ENCODE peak calls at places on chromosome 21, in four cellular contexts. One of them, this sample, is unnamed.

GRCh38 chr21:27677547-27677946 is 710.7 kb upstream of the ADAMTS5 start:
- DNase-seq in GM23338: no peak
- DNase-seq in K562: no peak
- DNase-seq in GM12878: no peak
- DNase-seq in this sample: no peak

GRCh38 chr21:18070392-18070791 is 174.2 kb upstream of the CHODL start:
- DNase-seq in GM23338: no peak
- DNase-seq in K562: no peak
- DNase-seq in GM12878: no peak
- DNase-seq in this sample: no peak

GRCh38 chr21:28875078-28875477 is 117.6 kb downstream of the LTN1 start:
- DNase-seq in GM23338: no peak
- DNase-seq in K562: no peak
- DNase-seq in GM12878: no peak
- DNase-seq in this sample: no peak

GRCh38 chr21:14306143-14306907 is 76.6 kb downstream of the HSPA13 start:
- DNase-seq in GM23338: no peak
- DNase-seq in K562: no peak
- DNase-seq in GM12878: no peak
- DNase-seq in this sample: peak

GRCh38 chr21:16536661-16537359 is 807.0 kb downstream of the USP25 start:
- DNase-seq in GM23338: no peak
- DNase-seq in K562: no peak
- DNase-seq in GM12878: no peak
- DNase-seq in this sample: no peak

GRCh38 chr21:37849703-37850102 is 66.6 kb downstream of the KCNJ6 start:
- DNase-seq in GM23338: peak
- DNase-seq in K562: no peak
- DNase-seq in GM12878: no peak
- DNase-seq in this sample: no peak

GRCh38 chr21:43810505-43811261 is 21.3 kb downstream of the RRP1 start:
- DNase-seq in GM23338: peak
- DNase-seq in K562: peak
- DNase-seq in GM12878: peak
- DNase-seq in this sample: peak

GRCh38 chr21:20720623-20721022 is 277.6 kb upstream of the NCAM2 start:
- DNase-seq in GM23338: no peak
- DNase-seq in K562: no peak
- DNase-seq in GM12878: no peak
- DNase-seq in this sample: no peak

GRCh38 chr21:46549650-46550049 is 55.2 kb downstream of the S100B start:
- DNase-seq in GM23338: no peak
- DNase-seq in K562: no peak
- DNase-seq in GM12878: no peak
- DNase-seq in this sample: no peak

GRCh38 chr21:30268608-30269197 is 14.0 kb downstream of the KRTAP24-1 start:
- DNase-seq in GM23338: peak
- DNase-seq in K562: peak
- DNase-seq in GM12878: no peak
- DNase-seq in this sample: no peak

GRCh38 chr21:43761886-43762285 is 14.2 kb downstream of the CSTB start:
- DNase-seq in GM23338: no peak
- DNase-seq in K562: no peak
- DNase-seq in GM12878: no peak
- DNase-seq in this sample: no peak

GRCh38 chr21:29613021-29613420 is 314.3 kb downstream of the BACH1 start:
- DNase-seq in GM23338: no peak
- DNase-seq in K562: peak
- DNase-seq in GM12878: no peak
- DNase-seq in this sample: no peak

GRCh38 chr21:16908087-16908486 is 604.8 kb upstream of the CXADR start:
- DNase-seq in GM23338: no peak
- DNase-seq in K562: no peak
- DNase-seq in GM12878: no peak
- DNase-seq in this sample: no peak

GRCh38 chr21:41045534-41046268 is 122.3 kb upstream of the BACE2 start:
- DNase-seq in GM23338: peak
- DNase-seq in K562: peak
- DNase-seq in GM12878: no peak
- DNase-seq in this sample: peak
- TF ChIP-seq JUNB in GM23338: no peak
- TF ChIP-seq JUNB in K562: no peak
- TF ChIP-seq JUNB in GM12878: no peak
- TF ChIP-seq JUNB in this sample: no peak

GRCh38 chr21:25560151-25560783 is 47.0 kb downstream of the MRPL39 start:
- DNase-seq in GM23338: no peak
- DNase-seq in K562: no peak
- DNase-seq in GM12878: no peak
- DNase-seq in this sample: no peak
- H3K4me3 ChIP-seq in GM23338: no peak
- H3K4me3 ChIP-seq in K562: no peak
- H3K4me3 ChIP-seq in GM12878: peak
- H3K4me3 ChIP-seq in this sample: no peak

GRCh38 chr21:45162115-45162514 is 87.7 kb downstream of the ADARB1 start:
- DNase-seq in GM23338: no peak
- DNase-seq in K562: no peak
- DNase-seq in GM12878: no peak
- DNase-seq in this sample: no peak

GRCh38 chr21:45158491-45159423 is 84.4 kb downstream of the ADARB1 start:
- DNase-seq in GM23338: no peak
- DNase-seq in K562: no peak
- DNase-seq in GM12878: no peak
- DNase-seq in this sample: no peak

GRCh38 chr21:45163413-45164123 is 89.2 kb downstream of the ADARB1 start:
- DNase-seq in GM23338: no peak
- DNase-seq in K562: no peak
- DNase-seq in GM12878: no peak
- DNase-seq in this sample: no peak

GRCh38 chr21:45162809-45163208 is 88.4 kb downstream of the ADARB1 start:
- DNase-seq in GM23338: no peak
- DNase-seq in K562: no peak
- DNase-seq in GM12878: no peak
- DNase-seq in this sample: no peak

DNA sequence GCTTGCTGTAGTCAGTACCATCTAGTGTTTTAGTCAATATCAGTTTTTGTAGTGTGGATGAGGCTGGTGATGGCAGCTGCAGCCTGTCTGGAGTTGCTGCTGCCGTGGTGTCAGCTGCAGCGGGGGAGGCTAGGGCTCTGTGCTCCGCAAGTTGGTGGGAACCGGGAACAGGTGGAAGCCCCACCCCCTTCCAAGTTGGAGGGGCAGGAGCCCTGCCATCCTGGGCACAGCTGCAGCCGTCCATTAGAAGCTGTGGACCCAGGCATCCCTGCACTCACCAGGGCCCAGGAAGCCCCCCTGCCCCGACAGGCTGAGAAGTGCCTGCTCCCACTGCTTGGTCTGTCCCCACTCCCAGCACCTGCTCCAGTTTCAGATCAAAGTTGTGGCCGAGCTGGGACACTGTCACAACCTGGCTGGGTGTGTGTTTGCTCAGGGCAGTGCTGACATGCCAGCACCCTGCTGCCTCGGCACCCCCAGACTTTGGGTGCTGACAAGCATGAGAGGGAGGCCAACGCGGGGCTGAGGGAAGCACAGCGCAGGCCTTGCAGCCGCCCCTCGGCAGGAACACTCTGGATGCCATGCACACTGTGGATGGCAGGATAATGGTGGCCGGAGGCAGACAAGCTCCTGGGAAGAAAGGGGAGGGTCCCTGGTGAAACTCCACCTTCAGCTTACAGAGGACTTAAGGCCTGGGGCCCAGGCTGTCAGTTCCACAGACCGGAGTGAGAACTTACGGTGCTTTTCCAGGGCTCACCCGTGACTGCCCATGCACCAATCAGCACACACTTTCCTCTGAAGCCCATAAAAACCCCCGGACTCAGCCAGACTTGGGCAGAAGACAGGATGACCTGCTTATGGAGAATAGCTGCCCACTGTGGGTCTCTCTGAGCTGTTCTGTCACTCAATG is 86.9 kb downstream of the ADARB1 start:
- DNase-seq in GM23338: no peak
- DNase-seq in K562: no peak
- DNase-seq in GM12878: no peak
- DNase-seq in this sample: no peak
- TF ChIP-seq JUNB in GM23338: no peak
- TF ChIP-seq JUNB in K562: no peak
- TF ChIP-seq JUNB in GM12878: no peak
- TF ChIP-seq JUNB in this sample: no peak

GRCh38 chr21:36697473-36698159 is 1.3 kb upstream of the SIM2 start:
- DNase-seq in GM23338: peak
- DNase-seq in K562: no peak
- DNase-seq in GM12878: no peak
- DNase-seq in this sample: no peak

GRCh38 chr21:36696640-36697472 is 2.1 kb upstream of the SIM2 start:
- DNase-seq in GM23338: peak
- DNase-seq in K562: no peak
- DNase-seq in GM12878: no peak
- DNase-seq in this sample: no peak

GRCh38 chr21:36699546-36700294 is 805 bp downstream of the SIM2 start:
- DNase-seq in GM23338: peak
- DNase-seq in K562: no peak
- DNase-seq in GM12878: no peak
- DNase-seq in this sample: no peak

GRCh38 chr21:36699026-36699545 is at the start of gene SIM2:
- DNase-seq in GM23338: peak
- DNase-seq in K562: peak
- DNase-seq in GM12878: no peak
- DNase-seq in this sample: peak

GRCh38 chr21:36698160-36699025 is 522 bp upstream of the SIM2 start:
- DNase-seq in GM23338: peak
- DNase-seq in K562: no peak
- DNase-seq in GM12878: no peak
- DNase-seq in this sample: peak
- H3K4me3 ChIP-seq in GM23338: peak
- H3K4me3 ChIP-seq in K562: no peak
- H3K4me3 ChIP-seq in GM12878: no peak
- H3K4me3 ChIP-seq in this sample: peak

DNA sequence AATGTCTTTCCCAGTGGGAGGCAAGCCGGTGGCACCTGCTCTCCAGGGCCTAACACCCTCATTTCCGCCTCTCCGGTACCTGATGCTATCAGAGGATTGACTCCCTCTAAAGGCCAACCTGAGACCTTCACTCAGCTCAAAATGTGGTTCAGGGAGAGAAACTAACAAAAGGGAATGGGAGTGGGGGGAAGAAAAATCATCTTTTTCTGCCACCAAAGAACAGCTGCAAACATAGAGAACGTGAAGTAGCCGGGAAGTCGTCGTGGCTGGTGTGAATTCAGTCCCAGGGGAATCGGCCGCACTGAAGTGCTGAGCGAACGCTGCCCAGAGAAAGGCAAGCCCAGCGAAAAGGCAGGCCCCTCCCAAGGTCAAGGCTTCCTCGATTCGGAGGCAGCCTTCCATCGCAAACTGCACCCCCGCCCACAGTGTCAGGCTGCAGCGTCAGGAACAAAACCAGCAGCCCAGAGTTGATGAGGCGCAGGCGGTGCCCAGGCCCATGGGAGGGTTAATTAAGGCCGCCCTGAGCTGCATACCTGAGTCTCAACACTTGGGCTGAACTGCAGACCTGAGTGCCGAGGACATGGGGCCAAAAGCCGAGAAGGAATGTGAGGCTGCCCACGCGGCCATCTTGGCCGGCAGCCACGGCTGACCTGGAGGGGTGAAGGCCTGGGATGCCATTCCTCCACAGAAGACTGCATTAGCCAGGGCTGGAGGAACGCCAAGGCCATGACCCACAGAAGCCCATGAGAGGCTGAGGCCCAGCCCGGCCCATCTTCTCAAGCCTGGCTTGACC is 160.2 kb downstream of the PSMG1 start:
- DNase-seq in GM23338: peak
- DNase-seq in K562: no peak
- DNase-seq in GM12878: no peak
- DNase-seq in this sample: no peak
- TF ChIP-seq JUNB in GM23338: no peak
- TF ChIP-seq JUNB in K562: no peak
- TF ChIP-seq JUNB in GM12878: no peak
- TF ChIP-seq JUNB in this sample: no peak

DNA sequence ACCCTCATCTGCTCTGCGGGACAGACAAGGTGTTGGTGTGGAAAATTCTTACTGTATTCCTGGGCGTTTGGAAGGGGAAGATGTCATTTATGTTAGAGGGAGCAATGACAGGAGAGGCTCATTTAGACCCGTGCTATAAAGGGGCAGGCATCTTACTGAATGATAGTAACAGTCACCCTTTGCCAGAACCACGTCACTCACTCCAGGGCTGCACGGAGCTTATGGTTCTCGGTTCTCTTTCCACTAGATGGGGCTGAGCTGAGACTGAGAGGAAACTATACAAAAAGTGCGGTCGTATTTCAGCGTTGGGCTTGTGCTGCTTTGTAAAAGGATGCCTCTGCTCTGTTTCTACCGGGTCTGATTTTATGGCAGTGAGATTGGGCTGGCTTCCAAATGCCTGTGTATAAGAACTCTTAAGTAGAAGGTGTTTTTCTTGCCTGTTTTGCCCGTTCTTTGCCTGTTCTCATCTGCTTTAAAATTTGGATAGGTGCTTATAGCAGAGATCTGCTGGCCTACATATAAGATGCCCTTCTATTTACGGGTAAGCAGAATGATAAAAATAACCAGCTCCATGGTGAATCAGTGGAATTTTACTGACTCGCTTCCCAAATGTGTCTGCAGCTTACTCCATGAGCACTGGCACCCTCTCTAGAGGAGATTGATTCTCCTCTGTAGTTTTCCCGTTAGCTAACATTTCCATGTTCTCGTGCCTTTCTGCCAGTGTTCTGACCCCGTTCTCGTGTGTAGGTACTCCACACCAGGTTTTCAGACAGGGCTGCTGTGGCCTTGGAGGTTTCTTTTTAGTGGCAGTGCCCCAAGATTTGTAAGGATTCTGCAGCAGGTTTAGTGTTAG is 55.9 kb downstream of the MRPS6 start:
- DNase-seq in GM23338: peak
- DNase-seq in K562: no peak
- DNase-seq in GM12878: no peak
- DNase-seq in this sample: no peak
- H3K4me3 ChIP-seq in GM23338: peak
- H3K4me3 ChIP-seq in K562: no peak
- H3K4me3 ChIP-seq in GM12878: no peak
- H3K4me3 ChIP-seq in this sample: no peak

GRCh38 chr21:32795376-32795775 is 23.8 kb upstream of the PAXBP1 start:
- DNase-seq in GM23338: no peak
- DNase-seq in K562: no peak
- DNase-seq in GM12878: no peak
- DNase-seq in this sample: no peak

GRCh38 chr21:32790626-32791025 is 19.1 kb upstream of the PAXBP1 start:
- DNase-seq in GM23338: no peak
- DNase-seq in K562: no peak
- DNase-seq in GM12878: no peak
- DNase-seq in this sample: no peak

GRCh38 chr21:32795802-32796489 is 24.4 kb upstream of the PAXBP1 start:
- DNase-seq in GM23338: no peak
- DNase-seq in K562: no peak
- DNase-seq in GM12878: no peak
- DNase-seq in this sample: no peak

GRCh38 chr21:32797679-32798078 is 26.1 kb upstream of the PAXBP1 start:
- DNase-seq in GM23338: no peak
- DNase-seq in K562: no peak
- DNase-seq in GM12878: no peak
- DNase-seq in this sample: no peak

GRCh38 chr21:32794643-32795042 is 23.1 kb upstream of the PAXBP1 start:
- DNase-seq in GM23338: no peak
- DNase-seq in K562: no peak
- DNase-seq in GM12878: no peak
- DNase-seq in this sample: no peak
- TF ChIP-seq JUNB in GM23338: no peak
- TF ChIP-seq JUNB in K562: no peak
- TF ChIP-seq JUNB in GM12878: no peak
- TF ChIP-seq JUNB in this sample: no peak

This sample was measured in A549.